ENCODE peak calls at places on chromosomes 2 and 18, in ten cellular contexts. J is activated naive CD8-positive, alpha-beta T cell treated with anti-CD3 and anti-CD28 coated beads, Interleukin-2, amount 50 U/mL, for 24 hours; V is cerebellum; M is endothelial cell; A is lower lobe of right lung; H is HFFc6; Q is hypothalamus; F is frontal cortex; L is mammary epithelial cell; I is HS-27A. X is an unnamed sample.

GRCh38 chr18:29225351-29225750 is 1048.4 kb upstream of the CDH2 start:
- DNase-seq in J (no peak), V (no peak), M (no peak), A (no peak), H (no peak), Q (no peak), F (no peak), L (peak; percentile 8), I (no peak), X (no peak)

GRCh38 chr18:22667616-22668422 is 250.1 kb upstream of the CTAGE1 start:
- DNase-seq in J (no peak), V (no peak), M (no peak), A (no peak), H (peak; percentile 89), Q (no peak), F (no peak), L (peak; percentile 94), I (peak; percentile 98), X (no peak)

GRCh38 chr2:45177870-45178269 is 168.6 kb upstream of the SIX2 start:
- DNase-seq in J (no peak), V (no peak), M (no peak), A (no peak), H (peak; percentile 81), Q (no peak), F (no peak), L (peak; percentile 97), I (peak; percentile 97), X (no peak)

GRCh38 chr18:22841840-22842239 is 91.3 kb upstream of the RBBP8 start:
- DNase-seq in J (no peak), V (no peak), M (no peak), A (no peak), H (peak; percentile 14), Q (no peak), F (no peak), L (no peak), I (no peak), X (no peak)

GRCh38 chr2:46942143-46942526 is 26.5 kb upstream of the MCFD2 start:
- DNase-seq in J (peak; percentile 78), V (no peak), M (no peak), A (peak; percentile 76), H (no peak), Q (no peak), F (no peak), L (peak; percentile 78), I (no peak), X (no peak)

GRCh38 chr2:8088810-8089209 is 593.0 kb upstream of the ID2 start:
- DNase-seq in J (no peak), V (no peak), M (no peak), A (no peak), H (no peak), Q (no peak), F (no peak), L (no peak), I (no peak), X (no peak)

GRCh38 chr2:222604749-222605515 is 51.0 kb downstream of the FARSB start:
- DNase-seq in J (no peak), V (no peak), M (no peak), A (no peak), H (no peak), Q (no peak), F (no peak), L (no peak), I (no peak), X (no peak)

GRCh38 chr2:85852979-85853498 is 35.8 kb downstream of the ST3GAL5 start:
- DNase-seq in J (peak; percentile 63), V (no peak), M (no peak), A (peak; percentile 62), H (no peak), Q (no peak), F (no peak), L (no peak), I (no peak), X (no peak)

GRCh38 chr2:186695081-186695756 is 1.4 kb downstream of the FAM171B start:
- DNase-seq in J (no peak), V (peak; percentile 47), M (no peak), A (no peak), H (peak; percentile 73), Q (no peak), F (peak; percentile 22), L (peak; percentile 51), I (no peak), X (no peak)

GRCh38 chr2:161165266-161165665 is 5.0 kb downstream of the TANK start:
- DNase-seq in J (no peak), V (no peak), M (no peak), A (no peak), H (peak; percentile 35), Q (no peak), F (no peak), L (peak; percentile 19), I (peak; percentile 47), X (no peak)

X was measured in Right ventricle myocardium inferior.